ENCODE peak calls at places on chromosomes 16 and 17, in nine cellular contexts. N is tibial artery; E is kidney tubule cell; S is NCI-H774; M is fibroblast of mammary gland; K is psoas muscle; V is heart right ventricle; W is stimulated activated CD4-positive, alpha-beta T cell treated with anti-CD3 and anti-CD28 coated beads, TNF-alpha, amount 100 ng/mL, for 24 hours; C is iris pigment epithelial cell. X is an unnamed sample.
A peak's percentile ranks its signal among the peaks of the same experiment; 100 is the strongest.

GRCh38 chr16:8541868-8542267 is 48.4 kb downstream of the TMEM114 start:
- DNase-seq in N (no peak), E (no peak), S (no peak), M (no peak), K (no peak), V (no peak), W (no peak), C (no peak), X (no peak)

GRCh38 chr17:27946521-27946920 is 53.4 kb upstream of the LYRM9 start:
- DNase-seq in N (no peak), E (no peak), S (no peak), M (no peak), K (no peak), V (no peak), W (no peak), C (no peak), X (no peak)

GRCh38 chr16:72666267-72666666 is 381.7 kb downstream of the ZFHX3 start:
- DNase-seq in N (no peak), E (no peak), S (no peak), M (peak; percentile 7), K (no peak), V (no peak), W (no peak), C (no peak), X (no peak)

GRCh38 chr17:13014801-13015200 is 3.0 kb downstream of the ELAC2 start:
- DNase-seq in N (peak; percentile 40), E (no peak), S (no peak), M (no peak), K (no peak), V (no peak), W (no peak), C (no peak), X (no peak)

GRCh38 chr16:1109648-1110047 is 13.6 kb upstream of the C1QTNF8 start:
- DNase-seq in N (no peak), E (peak; percentile 51), S (no peak), M (no peak), K (no peak), V (no peak), W (no peak), C (no peak), X (no peak)

GRCh38 chr17:77167472-77168306 is 26.9 kb downstream of the SEC14L1 start:
- DNase-seq in N (no peak), E (no peak), S (no peak), M (no peak), K (no peak), V (no peak), W (no peak), C (no peak), X (no peak)

GRCh38 chr17:81930142-81931125 is 2.9 kb upstream of the MAFG start:
- DNase-seq in N (no peak), E (peak; percentile 11), S (no peak), M (no peak), K (peak; percentile 30), V (no peak), W (no peak), C (no peak), X (no peak)

GRCh38 chr17:55661359-55661758 is 61.3 kb downstream of the TMEM100 start:
- DNase-seq in N (no peak), E (no peak), S (no peak), M (no peak), K (no peak), V (no peak), W (no peak), C (no peak), X (no peak)

GRCh38 chr17:50219939-50220465 is 18.6 kb upstream of the COL1A1 start:
- DNase-seq in N (peak; percentile 73), E (no peak), S (no peak), M (peak; percentile 65), K (no peak), V (no peak), W (no peak), C (peak; percentile 59), X (no peak)

X was measured in smooth muscle cell of the brain vasculature.